ENCODE peak calls at places on chromosomes 7 and 10, in nine cellular contexts. One of them, this sample, is unnamed.

GRCh38 chr10:10722422-10722821 is 295.2 kb upstream of the CELF2 start:
- DNase-seq in occipital lobe: no peak
- DNase-seq in fibroblast of pulmonary artery: no peak
- DNase-seq in activated T-cell treated with anti-CD3 and anti-CD28 coated beads, Interleukin-2, amount 50 U/mL, for 24 hours: no peak
- DNase-seq in BJ: no peak
- DNase-seq in IMR-90: no peak
- DNase-seq in stimulated activated CD8-positive, alpha-beta memory T cell treated with anti-CD3 and anti-CD28 coated beads, Interleukin-4, amount 100 ng/mL, for 48 hours: no peak
- DNase-seq in neural progenitor cell: no peak
- DNase-seq in psoas muscle: no peak
- DNase-seq in this sample: no peak

GRCh38 chr7:133936074-133936473 is 191.1 kb upstream of the LRGUK start:
- DNase-seq in IMR-90: peak; percentile 77
- DNase-seq in neural progenitor cell: no peak
- DNase-seq in fibroblast of pulmonary artery: peak; percentile 41
- DNase-seq in psoas muscle: no peak
- DNase-seq in activated T-cell treated with anti-CD3 and anti-CD28 coated beads, Interleukin-2, amount 50 U/mL, for 24 hours: no peak
- DNase-seq in BJ: no peak
- DNase-seq in stimulated activated CD8-positive, alpha-beta memory T cell treated with anti-CD3 and anti-CD28 coated beads, Interleukin-4, amount 100 ng/mL, for 48 hours: no peak
- DNase-seq in occipital lobe: no peak
- DNase-seq in this sample: no peak

GRCh38 chr7:101410743-101411476 is 48.2 kb downstream of the COL26A1 start:
- DNase-seq in IMR-90: no peak
- DNase-seq in neural progenitor cell: peak; percentile 92
- DNase-seq in psoas muscle: no peak
- DNase-seq in activated T-cell treated with anti-CD3 and anti-CD28 coated beads, Interleukin-2, amount 50 U/mL, for 24 hours: peak; percentile 61
- DNase-seq in stimulated activated CD8-positive, alpha-beta memory T cell treated with anti-CD3 and anti-CD28 coated beads, Interleukin-4, amount 100 ng/mL, for 48 hours: peak; percentile 71
- DNase-seq in fibroblast of pulmonary artery: peak; percentile 18
- DNase-seq in occipital lobe: no peak
- DNase-seq in BJ: no peak
- DNase-seq in this sample: peak; percentile 79

GRCh38 chr10:70404906-70405824 is 1.2 kb downstream of the EIF4EBP2 start:
- DNase-seq in activated T-cell treated with anti-CD3 and anti-CD28 coated beads, Interleukin-2, amount 50 U/mL, for 24 hours: peak; percentile 40
- DNase-seq in neural progenitor cell: peak; percentile 63
- DNase-seq in fibroblast of pulmonary artery: peak; percentile 98
- DNase-seq in stimulated activated CD8-positive, alpha-beta memory T cell treated with anti-CD3 and anti-CD28 coated beads, Interleukin-4, amount 100 ng/mL, for 48 hours: peak; percentile 51
- DNase-seq in BJ: peak; percentile 95
- DNase-seq in occipital lobe: peak; percentile 43
- DNase-seq in psoas muscle: peak; percentile 91
- DNase-seq in IMR-90: peak; percentile 96
- DNase-seq in this sample: no peak

GRCh38 chr7:47357863-47358262 is 224.0 kb downstream of the TNS3 start:
- DNase-seq in neural progenitor cell: no peak
- DNase-seq in fibroblast of pulmonary artery: no peak
- DNase-seq in stimulated activated CD8-positive, alpha-beta memory T cell treated with anti-CD3 and anti-CD28 coated beads, Interleukin-4, amount 100 ng/mL, for 48 hours: no peak
- DNase-seq in psoas muscle: no peak
- DNase-seq in IMR-90: no peak
- DNase-seq in occipital lobe: no peak
- DNase-seq in BJ: no peak
- DNase-seq in activated T-cell treated with anti-CD3 and anti-CD28 coated beads, Interleukin-2, amount 50 U/mL, for 24 hours: no peak
- DNase-seq in this sample: no peak

GRCh38 chr7:95501261-95501816 is 15.6 kb downstream of the ASB4 start:
- DNase-seq in neural progenitor cell: no peak
- DNase-seq in stimulated activated CD8-positive, alpha-beta memory T cell treated with anti-CD3 and anti-CD28 coated beads, Interleukin-4, amount 100 ng/mL, for 48 hours: peak; percentile 30
- DNase-seq in BJ: no peak
- DNase-seq in fibroblast of pulmonary artery: no peak
- DNase-seq in psoas muscle: no peak
- DNase-seq in IMR-90: no peak
- DNase-seq in activated T-cell treated with anti-CD3 and anti-CD28 coated beads, Interleukin-2, amount 50 U/mL, for 24 hours: no peak
- DNase-seq in occipital lobe: no peak
- DNase-seq in this sample: no peak

GRCh38 chr10:22850541-22850940 is 77.3 kb upstream of the ARMC3 start:
- DNase-seq in fibroblast of pulmonary artery: no peak
- DNase-seq in occipital lobe: no peak
- DNase-seq in neural progenitor cell: no peak
- DNase-seq in IMR-90: no peak
- DNase-seq in psoas muscle: no peak
- DNase-seq in activated T-cell treated with anti-CD3 and anti-CD28 coated beads, Interleukin-2, amount 50 U/mL, for 24 hours: no peak
- DNase-seq in BJ: no peak
- DNase-seq in stimulated activated CD8-positive, alpha-beta memory T cell treated with anti-CD3 and anti-CD28 coated beads, Interleukin-4, amount 100 ng/mL, for 48 hours: no peak
- DNase-seq in this sample: no peak

GRCh38 chr7:86149266-86149665 is 494.4 kb upstream of the GRM3 start:
- DNase-seq in IMR-90: no peak
- DNase-seq in fibroblast of pulmonary artery: no peak
- DNase-seq in neural progenitor cell: no peak
- DNase-seq in stimulated activated CD8-positive, alpha-beta memory T cell treated with anti-CD3 and anti-CD28 coated beads, Interleukin-4, amount 100 ng/mL, for 48 hours: no peak
- DNase-seq in activated T-cell treated with anti-CD3 and anti-CD28 coated beads, Interleukin-2, amount 50 U/mL, for 24 hours: no peak
- DNase-seq in psoas muscle: no peak
- DNase-seq in occipital lobe: no peak
- DNase-seq in BJ: no peak
- DNase-seq in this sample: no peak

GRCh38 chr10:75967491-75967890 is 536.1 kb downstream of the LRMDA start:
- DNase-seq in neural progenitor cell: peak; percentile 28
- DNase-seq in BJ: no peak
- DNase-seq in activated T-cell treated with anti-CD3 and anti-CD28 coated beads, Interleukin-2, amount 50 U/mL, for 24 hours: no peak
- DNase-seq in occipital lobe: no peak
- DNase-seq in stimulated activated CD8-positive, alpha-beta memory T cell treated with anti-CD3 and anti-CD28 coated beads, Interleukin-4, amount 100 ng/mL, for 48 hours: no peak
- DNase-seq in psoas muscle: no peak
- DNase-seq in fibroblast of pulmonary artery: no peak
- DNase-seq in IMR-90: no peak
- DNase-seq in this sample: peak; percentile 22

GRCh38 chr10:99123851-99124250 is 111.8 kb downstream of the HPSE2 start:
- DNase-seq in activated T-cell treated with anti-CD3 and anti-CD28 coated beads, Interleukin-2, amount 50 U/mL, for 24 hours: no peak
- DNase-seq in stimulated activated CD8-positive, alpha-beta memory T cell treated with anti-CD3 and anti-CD28 coated beads, Interleukin-4, amount 100 ng/mL, for 48 hours: no peak
- DNase-seq in BJ: no peak
- DNase-seq in neural progenitor cell: no peak
- DNase-seq in occipital lobe: no peak
- DNase-seq in fibroblast of pulmonary artery: no peak
- DNase-seq in psoas muscle: no peak
- DNase-seq in IMR-90: no peak
- DNase-seq in this sample: no peak

GRCh38 chr10:42491001-42491592 is 147.3 kb downstream of the ZNF33B start:
- DNase-seq in stimulated activated CD8-positive, alpha-beta memory T cell treated with anti-CD3 and anti-CD28 coated beads, Interleukin-4, amount 100 ng/mL, for 48 hours: no peak
- DNase-seq in neural progenitor cell: no peak
- DNase-seq in BJ: no peak
- DNase-seq in activated T-cell treated with anti-CD3 and anti-CD28 coated beads, Interleukin-2, amount 50 U/mL, for 24 hours: no peak
- DNase-seq in IMR-90: peak; percentile 16
- DNase-seq in psoas muscle: no peak
- DNase-seq in fibroblast of pulmonary artery: no peak
- DNase-seq in occipital lobe: no peak
- DNase-seq in this sample: no peak

GRCh38 chr10:16891375-16892313 is 74.4 kb upstream of the RSU1 start:
- DNase-seq in occipital lobe: no peak
- DNase-seq in neural progenitor cell: peak; percentile 86
- DNase-seq in fibroblast of pulmonary artery: peak; percentile 75
- DNase-seq in psoas muscle: peak; percentile 82
- DNase-seq in IMR-90: peak; percentile 82
- DNase-seq in stimulated activated CD8-positive, alpha-beta memory T cell treated with anti-CD3 and anti-CD28 coated beads, Interleukin-4, amount 100 ng/mL, for 48 hours: peak; percentile 46
- DNase-seq in activated T-cell treated with anti-CD3 and anti-CD28 coated beads, Interleukin-2, amount 50 U/mL, for 24 hours: peak; percentile 64
- DNase-seq in BJ: peak; percentile 88
- DNase-seq in this sample: peak; percentile 49

GRCh38 chr10:74728225-74728624 is 98.2 kb upstream of the KAT6B start:
- DNase-seq in BJ: no peak
- DNase-seq in IMR-90: no peak
- DNase-seq in fibroblast of pulmonary artery: no peak
- DNase-seq in occipital lobe: no peak
- DNase-seq in activated T-cell treated with anti-CD3 and anti-CD28 coated beads, Interleukin-2, amount 50 U/mL, for 24 hours: no peak
- DNase-seq in neural progenitor cell: no peak
- DNase-seq in stimulated activated CD8-positive, alpha-beta memory T cell treated with anti-CD3 and anti-CD28 coated beads, Interleukin-4, amount 100 ng/mL, for 48 hours: no peak
- DNase-seq in psoas muscle: no peak
- DNase-seq in this sample: no peak

GRCh38 chr7:93046641-93047040 is 71.1 kb downstream of the SAMD9 start:
- DNase-seq in activated T-cell treated with anti-CD3 and anti-CD28 coated beads, Interleukin-2, amount 50 U/mL, for 24 hours: no peak
- DNase-seq in IMR-90: no peak
- DNase-seq in psoas muscle: no peak
- DNase-seq in fibroblast of pulmonary artery: no peak
- DNase-seq in neural progenitor cell: no peak
- DNase-seq in stimulated activated CD8-positive, alpha-beta memory T cell treated with anti-CD3 and anti-CD28 coated beads, Interleukin-4, amount 100 ng/mL, for 48 hours: no peak
- DNase-seq in occipital lobe: no peak
- DNase-seq in BJ: no peak
- DNase-seq in this sample: peak; percentile 40

GRCh38 chr10:80416401-80417098 is 8.2 kb downstream of the PRXL2A start:
- DNase-seq in psoas muscle: peak; percentile 76
- DNase-seq in fibroblast of pulmonary artery: peak; percentile 90
- DNase-seq in IMR-90: no peak
- DNase-seq in BJ: no peak
- DNase-seq in neural progenitor cell: peak; percentile 56
- DNase-seq in stimulated activated CD8-positive, alpha-beta memory T cell treated with anti-CD3 and anti-CD28 coated beads, Interleukin-4, amount 100 ng/mL, for 48 hours: no peak
- DNase-seq in activated T-cell treated with anti-CD3 and anti-CD28 coated beads, Interleukin-2, amount 50 U/mL, for 24 hours: no peak
- DNase-seq in occipital lobe: peak; percentile 28
- DNase-seq in this sample: no peak

GRCh38 chr10:100979821-100980272 is 7.5 kb downstream of the MRPL43 start:
- DNase-seq in stimulated activated CD8-positive, alpha-beta memory T cell treated with anti-CD3 and anti-CD28 coated beads, Interleukin-4, amount 100 ng/mL, for 48 hours: peak; percentile 6
- DNase-seq in fibroblast of pulmonary artery: no peak
- DNase-seq in psoas muscle: peak; percentile 35
- DNase-seq in activated T-cell treated with anti-CD3 and anti-CD28 coated beads, Interleukin-2, amount 50 U/mL, for 24 hours: no peak
- DNase-seq in neural progenitor cell: no peak
- DNase-seq in IMR-90: no peak
- DNase-seq in BJ: no peak
- DNase-seq in occipital lobe: no peak
- DNase-seq in this sample: no peak

GRCh38 chr10:124353896-124354295 is 64.8 kb downstream of the OAT start:
- DNase-seq in fibroblast of pulmonary artery: no peak
- DNase-seq in BJ: no peak
- DNase-seq in activated T-cell treated with anti-CD3 and anti-CD28 coated beads, Interleukin-2, amount 50 U/mL, for 24 hours: no peak
- DNase-seq in occipital lobe: no peak
- DNase-seq in psoas muscle: no peak
- DNase-seq in IMR-90: no peak
- DNase-seq in stimulated activated CD8-positive, alpha-beta memory T cell treated with anti-CD3 and anti-CD28 coated beads, Interleukin-4, amount 100 ng/mL, for 48 hours: no peak
- DNase-seq in neural progenitor cell: peak; percentile 18
- DNase-seq in this sample: no peak

GRCh38 chr10:32987172-32987571 is 29.1 kb upstream of the ITGB1 start:
- DNase-seq in activated T-cell treated with anti-CD3 and anti-CD28 coated beads, Interleukin-2, amount 50 U/mL, for 24 hours: no peak
- DNase-seq in stimulated activated CD8-positive, alpha-beta memory T cell treated with anti-CD3 and anti-CD28 coated beads, Interleukin-4, amount 100 ng/mL, for 48 hours: no peak
- DNase-seq in BJ: no peak
- DNase-seq in neural progenitor cell: no peak
- DNase-seq in psoas muscle: no peak
- DNase-seq in IMR-90: no peak
- DNase-seq in fibroblast of pulmonary artery: no peak
- DNase-seq in occipital lobe: no peak
- DNase-seq in this sample: no peak

GRCh38 chr7:36944843-36945242 is 220.5 kb upstream of the AOAH start:
- DNase-seq in IMR-90: no peak
- DNase-seq in fibroblast of pulmonary artery: no peak
- DNase-seq in psoas muscle: no peak
- DNase-seq in neural progenitor cell: no peak
- DNase-seq in activated T-cell treated with anti-CD3 and anti-CD28 coated beads, Interleukin-2, amount 50 U/mL, for 24 hours: no peak
- DNase-seq in occipital lobe: no peak
- DNase-seq in BJ: no peak
- DNase-seq in stimulated activated CD8-positive, alpha-beta memory T cell treated with anti-CD3 and anti-CD28 coated beads, Interleukin-4, amount 100 ng/mL, for 48 hours: no peak
- DNase-seq in this sample: no peak

GRCh38 chr7:116801092-116801710 is 61.2 kb upstream of the CAPZA2 start:
- DNase-seq in stimulated activated CD8-positive, alpha-beta memory T cell treated with anti-CD3 and anti-CD28 coated beads, Interleukin-4, amount 100 ng/mL, for 48 hours: no peak
- DNase-seq in psoas muscle: no peak
- DNase-seq in fibroblast of pulmonary artery: peak; percentile 60
- DNase-seq in activated T-cell treated with anti-CD3 and anti-CD28 coated beads, Interleukin-2, amount 50 U/mL, for 24 hours: no peak
- DNase-seq in occipital lobe: no peak
- DNase-seq in IMR-90: peak; percentile 87
- DNase-seq in BJ: no peak
- DNase-seq in neural progenitor cell: no peak
- DNase-seq in this sample: no peak

GRCh38 chr7:2115739-2116065 is 117.0 kb downstream of the MAD1L1 start:
- DNase-seq in neural progenitor cell: no peak
- DNase-seq in BJ: no peak
- DNase-seq in activated T-cell treated with anti-CD3 and anti-CD28 coated beads, Interleukin-2, amount 50 U/mL, for 24 hours: no peak
- DNase-seq in IMR-90: no peak
- DNase-seq in fibroblast of pulmonary artery: no peak
- DNase-seq in psoas muscle: no peak
- DNase-seq in occipital lobe: no peak
- DNase-seq in stimulated activated CD8-positive, alpha-beta memory T cell treated with anti-CD3 and anti-CD28 coated beads, Interleukin-4, amount 100 ng/mL, for 48 hours: no peak
- DNase-seq in this sample: no peak

GRCh38 chr10:132065491-132066105 is at the start of gene JAKMIP3:
- DNase-seq in IMR-90: peak; percentile 96
- DNase-seq in BJ: peak; percentile 80
- DNase-seq in occipital lobe: peak; percentile 78
- DNase-seq in stimulated activated CD8-positive, alpha-beta memory T cell treated with anti-CD3 and anti-CD28 coated beads, Interleukin-4, amount 100 ng/mL, for 48 hours: no peak
- DNase-seq in activated T-cell treated with anti-CD3 and anti-CD28 coated beads, Interleukin-2, amount 50 U/mL, for 24 hours: no peak
- DNase-seq in fibroblast of pulmonary artery: peak; percentile 91
- DNase-seq in psoas muscle: peak; percentile 65
- DNase-seq in neural progenitor cell: peak; percentile 53
- DNase-seq in this sample: no peak

GRCh38 chr7:149456770-149457421 is 4.0 kb downstream of the ZNF777 start:
- DNase-seq in occipital lobe: no peak
- DNase-seq in stimulated activated CD8-positive, alpha-beta memory T cell treated with anti-CD3 and anti-CD28 coated beads, Interleukin-4, amount 100 ng/mL, for 48 hours: no peak
- DNase-seq in activated T-cell treated with anti-CD3 and anti-CD28 coated beads, Interleukin-2, amount 50 U/mL, for 24 hours: no peak
- DNase-seq in fibroblast of pulmonary artery: no peak
- DNase-seq in neural progenitor cell: no peak
- DNase-seq in psoas muscle: no peak
- DNase-seq in IMR-90: peak; percentile 20
- DNase-seq in BJ: no peak
- DNase-seq in this sample: no peak

GRCh38 chr7:29811597-29811996 is 5.3 kb downstream of the WIPF3 start:
- DNase-seq in fibroblast of pulmonary artery: no peak
- DNase-seq in psoas muscle: no peak
- DNase-seq in IMR-90: no peak
- DNase-seq in activated T-cell treated with anti-CD3 and anti-CD28 coated beads, Interleukin-2, amount 50 U/mL, for 24 hours: no peak
- DNase-seq in occipital lobe: no peak
- DNase-seq in BJ: no peak
- DNase-seq in stimulated activated CD8-positive, alpha-beta memory T cell treated with anti-CD3 and anti-CD28 coated beads, Interleukin-4, amount 100 ng/mL, for 48 hours: no peak
- DNase-seq in neural progenitor cell: peak; percentile 15
- DNase-seq in this sample: no peak

GRCh38 chr7:44963526-44964290 is 15.1 kb downstream of the MYO1G start:
- DNase-seq in stimulated activated CD8-positive, alpha-beta memory T cell treated with anti-CD3 and anti-CD28 coated beads, Interleukin-4, amount 100 ng/mL, for 48 hours: peak; percentile 28
- DNase-seq in fibroblast of pulmonary artery: no peak
- DNase-seq in psoas muscle: no peak
- DNase-seq in BJ: no peak
- DNase-seq in activated T-cell treated with anti-CD3 and anti-CD28 coated beads, Interleukin-2, amount 50 U/mL, for 24 hours: no peak
- DNase-seq in neural progenitor cell: no peak
- DNase-seq in IMR-90: no peak
- DNase-seq in occipital lobe: no peak
- DNase-seq in this sample: no peak

GRCh38 chr7:135441791-135442190 is 68.1 kb downstream of the CNOT4 start:
- DNase-seq in activated T-cell treated with anti-CD3 and anti-CD28 coated beads, Interleukin-2, amount 50 U/mL, for 24 hours: no peak
- DNase-seq in fibroblast of pulmonary artery: peak; percentile 45
- DNase-seq in IMR-90: peak; percentile 73
- DNase-seq in neural progenitor cell: no peak
- DNase-seq in BJ: no peak
- DNase-seq in occipital lobe: no peak
- DNase-seq in psoas muscle: no peak
- DNase-seq in stimulated activated CD8-positive, alpha-beta memory T cell treated with anti-CD3 and anti-CD28 coated beads, Interleukin-4, amount 100 ng/mL, for 48 hours: no peak
- DNase-seq in this sample: no peak

GRCh38 chr7:138898255-138898654 is 82.9 kb downstream of the KIAA1549 start:
- DNase-seq in activated T-cell treated with anti-CD3 and anti-CD28 coated beads, Interleukin-2, amount 50 U/mL, for 24 hours: no peak
- DNase-seq in stimulated activated CD8-positive, alpha-beta memory T cell treated with anti-CD3 and anti-CD28 coated beads, Interleukin-4, amount 100 ng/mL, for 48 hours: no peak
- DNase-seq in occipital lobe: no peak
- DNase-seq in neural progenitor cell: no peak
- DNase-seq in BJ: no peak
- DNase-seq in psoas muscle: no peak
- DNase-seq in IMR-90: no peak
- DNase-seq in fibroblast of pulmonary artery: no peak
- DNase-seq in this sample: no peak

GRCh38 chr10:19142967-19143366 is 94.4 kb downstream of the MALRD1 start:
- DNase-seq in psoas muscle: no peak
- DNase-seq in activated T-cell treated with anti-CD3 and anti-CD28 coated beads, Interleukin-2, amount 50 U/mL, for 24 hours: no peak
- DNase-seq in stimulated activated CD8-positive, alpha-beta memory T cell treated with anti-CD3 and anti-CD28 coated beads, Interleukin-4, amount 100 ng/mL, for 48 hours: no peak
- DNase-seq in BJ: no peak
- DNase-seq in neural progenitor cell: no peak
- DNase-seq in fibroblast of pulmonary artery: no peak
- DNase-seq in occipital lobe: no peak
- DNase-seq in IMR-90: no peak
- DNase-seq in this sample: no peak

This sample was measured in glutamatergic neuron.